ENCODE peak calls at places on chromosomes 12 and 14, in nine cellular contexts. H is esophagus squamous epithelium, W is AG04450, Q is endodermal cell, E is HFF-Myc, G is AG09309, V is upper lobe of right lung, B is colonic mucosa, X is dorsolateral prefrontal cortex. T is an unnamed sample.

GRCh38 chr12:6735448-6736191 is 11.8 kb downstream of the COPS7A start:
- DNase-seq in G (no peak), W (no peak), E (no peak), H (no peak), B (peak; percentile 70), V (peak; percentile 83), Q (peak; percentile 86), X (peak; percentile 81), T (peak; percentile 69)

GRCh38 chr12:56630180-56630632 is at the start of gene BAZ2A:
- DNase-seq in E (no peak), Q (peak; percentile 99), G (peak; percentile 21), H (no peak), W (peak; percentile 33), B (peak; percentile 95), X (peak; percentile 91), V (peak; percentile 94), T (peak; percentile 79)

GRCh38 chr12:52333321-52333720 is 12.1 kb upstream of the KRT83 start:
- DNase-seq in Q (no peak), X (no peak), V (no peak), E (no peak), W (no peak), B (no peak), G (no peak), H (no peak), T (no peak)

GRCh38 chr12:131195796-131196195 is 242.1 kb downstream of the ADGRD1 start:
- DNase-seq in E (no peak), Q (no peak), H (no peak), W (no peak), X (no peak), V (peak; percentile 57), B (peak; percentile 3), G (no peak), T (no peak)

GRCh38 chr12:12628013-12628412 is 16.3 kb downstream of the CREBL2 start:
- DNase-seq in V (no peak), Q (no peak), G (no peak), B (no peak), H (no peak), E (no peak), W (no peak), X (no peak), T (no peak)

GRCh38 chr14:68924392-68925158 is 54.5 kb downstream of the ACTN1 start:
- DNase-seq in V (no peak), H (no peak), E (no peak), W (no peak), B (no peak), G (no peak), Q (no peak), X (no peak), T (no peak)

GRCh38 chr14:77186911-77187648 is 5.5 kb downstream of the TMEM63C start:
- DNase-seq in E (no peak), W (no peak), X (no peak), B (no peak), Q (peak; percentile 64), V (no peak), H (no peak), G (no peak), T (peak; percentile 43)

GRCh38 chr12:16299403-16299802 is 21.9 kb upstream of the SLC15A5 start:
- DNase-seq in V (no peak), Q (no peak), E (no peak), G (no peak), W (no peak), X (no peak), H (no peak), B (peak; percentile 62), T (no peak)

GRCh38 chr12:106893451-106893850 is 62.3 kb upstream of the TMEM263 start:
- DNase-seq in E (no peak), B (no peak), Q (no peak), X (no peak), G (no peak), W (no peak), H (no peak), V (no peak), T (no peak)

GRCh38 chr12:29082522-29082921 is 66.6 kb upstream of the FAR2 start:
- DNase-seq in E (no peak), X (no peak), G (peak; percentile 13), H (no peak), V (no peak), Q (no peak), W (no peak), B (no peak), T (no peak)

GRCh38 chr14:99595034-99595433 is 9.0 kb downstream of the CCDC85C start:
- DNase-seq in W (no peak), X (no peak), B (no peak), Q (no peak), H (no peak), G (no peak), E (no peak), V (no peak), T (no peak)

GRCh38 chr12:5230861-5231260 is 187.2 kb downstream of the KCNA5 start:
- DNase-seq in V (no peak), X (no peak), E (no peak), B (no peak), Q (no peak), G (no peak), W (no peak), H (no peak), T (no peak)

GRCh38 chr12:124823272-124823970 is 40.2 kb downstream of the SCARB1 start:
- DNase-seq in G (no peak), H (no peak), X (no peak), E (no peak), W (no peak), V (no peak), B (no peak), Q (peak; percentile 81), T (no peak)

GRCh38 chr12:93880853-93881522 is 203.8 kb downstream of the CRADD start:
- DNase-seq in W (no peak), X (no peak), H (no peak), G (no peak), E (no peak), V (no peak), Q (no peak), B (peak; percentile 1), T (no peak)

GRCh38 chr12:93879476-93880376 is 202.6 kb downstream of the CRADD start:
- DNase-seq in E (peak; percentile 52), Q (no peak), B (peak; percentile 15), V (no peak), W (peak; percentile 68), H (no peak), G (peak; percentile 88), X (no peak), T (peak; percentile 86)

GRCh38 chr12:93876360-93876759 is 199.2 kb downstream of the CRADD start:
- DNase-seq in E (no peak), W (no peak), B (no peak), V (no peak), Q (no peak), X (no peak), H (no peak), G (no peak), T (no peak)

GRCh38 chr12:93875157-93875556 is 198.0 kb downstream of the CRADD start:
- DNase-seq in Q (no peak), W (no peak), H (no peak), E (no peak), X (no peak), B (no peak), V (no peak), G (no peak), T (no peak)

DNA sequence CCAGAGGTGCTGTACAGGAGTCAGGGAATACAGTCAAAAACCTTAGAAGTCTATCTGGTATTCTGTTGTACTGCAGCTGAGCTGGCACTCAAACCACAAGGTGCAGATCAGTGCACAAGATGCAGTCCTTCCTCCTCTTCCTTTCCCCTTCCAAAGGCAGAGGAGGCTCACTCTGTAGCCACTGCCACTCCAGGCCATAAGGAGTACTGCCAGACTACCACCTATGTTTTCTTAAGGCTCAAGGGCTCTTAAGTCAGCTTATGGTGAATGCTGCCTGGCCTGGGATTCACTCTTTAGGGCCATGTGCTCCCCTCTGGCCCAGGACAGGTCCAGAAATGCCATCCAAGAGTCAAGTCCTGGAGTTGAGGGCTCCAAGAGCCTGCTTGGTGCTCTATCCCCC is 200.3 kb downstream of the CRADD start:
- DNase-seq in H (no peak), Q (no peak), G (no peak), E (no peak), W (no peak), X (no peak), V (no peak), B (no peak), T (no peak)
- H3K4me3 ChIP-seq in H (no peak overlapping the region), Q (no peak overlapping the region), G (no peak overlapping the region), E (no peak overlapping the region), W (no peak overlapping the region), X (no peak overlapping the region), V (no peak overlapping the region), B (no peak overlapping the region), T (no peak overlapping the region)

DNA sequence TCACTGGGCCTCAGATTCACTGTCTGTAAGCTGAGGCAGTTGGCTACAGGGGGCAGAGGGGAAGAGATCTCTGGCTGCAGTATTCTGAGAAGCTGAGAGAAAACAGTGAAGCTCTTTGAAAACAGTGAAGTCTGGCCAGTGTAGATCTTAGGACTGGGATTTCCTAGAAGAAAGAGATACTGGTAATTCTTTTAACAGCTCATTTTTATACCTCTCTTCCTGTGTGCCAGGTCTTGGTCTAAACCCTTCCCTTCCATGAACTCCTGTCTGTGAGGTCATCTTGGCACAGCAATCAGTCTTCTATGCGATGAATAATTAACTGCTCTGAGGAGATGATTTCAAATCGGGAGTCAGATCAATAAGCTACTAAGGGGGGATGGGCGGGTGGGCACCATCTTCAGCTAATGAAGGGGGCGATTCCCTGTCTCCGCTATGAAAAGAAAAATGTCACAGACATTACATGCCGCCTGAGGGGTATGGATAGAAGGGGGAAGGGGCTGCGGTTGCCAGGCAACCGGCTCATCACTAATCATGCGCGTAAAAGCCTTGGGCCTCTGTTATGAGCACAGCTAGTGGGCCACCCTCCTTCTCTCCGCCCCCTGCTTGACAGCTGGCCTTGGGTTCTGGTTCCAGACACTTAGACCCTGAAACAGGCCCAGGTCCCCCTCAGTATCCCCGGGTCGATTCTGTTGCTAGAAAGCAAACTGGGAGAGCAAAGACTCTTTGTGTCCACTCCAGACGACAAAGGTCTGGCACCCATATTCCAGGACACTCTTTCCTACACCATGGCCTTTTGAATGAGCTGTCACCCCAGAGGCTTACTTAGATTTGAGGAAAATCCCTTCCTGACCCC is 75.3 kb upstream of the CEP83 start:
- DNase-seq in W (no peak), E (no peak), G (no peak), Q (no peak), X (no peak), V (no peak), B (no peak), H (no peak), T (no peak)
- TF ChIP-seq CTCF in W (no peak), E (no peak), G (no peak), Q (no peak), X (no peak), V (no peak), B (no peak), H (no peak), T (no peak)

DNA sequence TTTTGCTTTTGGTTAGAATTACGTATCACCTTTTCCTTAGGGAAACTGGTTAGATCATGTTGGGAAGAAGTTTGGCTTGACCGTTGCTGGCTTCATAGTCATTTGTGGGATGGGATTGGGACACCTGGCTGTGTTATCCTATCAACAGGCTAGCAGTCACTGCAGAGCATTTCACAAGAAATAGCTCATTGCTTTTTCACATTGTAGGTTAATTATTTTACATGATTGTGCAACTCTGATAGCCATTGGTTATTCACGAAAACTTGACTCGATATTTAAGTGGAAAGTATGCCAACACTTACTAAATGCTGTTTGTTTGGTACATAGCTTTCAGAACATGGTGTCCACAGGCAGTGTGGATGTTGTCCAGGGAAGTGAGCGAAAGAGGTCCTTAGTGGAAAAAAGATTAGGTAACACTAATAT is 89.4 kb downstream of the NKX2-1 start:
- DNase-seq in B (no peak), V (no peak), G (no peak), H (no peak), E (no peak), W (no peak), Q (no peak), X (no peak), T (no peak)
- H3K4me3 ChIP-seq in B (no peak overlapping the region), V (no peak overlapping the region), G (no peak overlapping the region), H (no peak overlapping the region), E (no peak overlapping the region), W (no peak overlapping the region), Q (no peak overlapping the region), X (no peak overlapping the region), T (no peak overlapping the region)

GRCh38 chr12:67994046-67994445 is 4.8 kb downstream of the IFNG-AS1 start:
- DNase-seq in B (no peak), W (no peak), X (no peak), E (no peak), Q (no peak), V (no peak), H (no peak), G (no peak), T (no peak)
- TF ChIP-seq CTCF in B (no peak), W (no peak), X (no peak), E (no peak), Q (peak; percentile 66), V (no peak), H (no peak), G (no peak), T (no peak)

T was measured in astrocyte of the spinal cord.